ENCODE peak calls at places on chromosome 2, in nine cellular contexts. V is left ventricle myocardium inferior, X is uterus, H is keratinocyte, R is lower lobe of right lung, D is GM23338, L is ovary, F is right lobe of liver, E is upper lobe of left lung. I is an unnamed sample.

GRCh38 chr2:96642564-96643350 is at the start of gene FER1L5:
- DNase-seq in V (no peak), X (peak; percentile 52), H (no peak), R (no peak), D (peak; percentile 96), L (peak; percentile 50), F (no peak), E (no peak), I (no peak)

GRCh38 chr2:140786585-140786984 is 1344.2 kb downstream of the LRP1B start:
- DNase-seq in V (no peak), X (no peak), H (no peak), R (no peak), D (peak; percentile 16), L (no peak), F (no peak), E (no peak), I (no peak)

GRCh38 chr2:86223682-86224560 is 24.7 kb downstream of the MRPL35 start:
- DNase-seq in V (no peak), X (no peak), H (no peak), R (no peak), D (no peak), L (no peak), F (no peak), E (no peak), I (no peak)

GRCh38 chr2:179428659-179429058 is 164.0 kb upstream of the SESTD1 start:
- DNase-seq in V (no peak), X (no peak), H (no peak), R (no peak), D (peak; percentile 48), L (no peak), F (no peak), E (no peak), I (no peak)

GRCh38 chr2:223306371-223306770 is 254.4 kb downstream of the KCNE4 start:
- DNase-seq in V (no peak), X (no peak), H (no peak), R (no peak), D (peak; percentile 79), L (no peak), F (no peak), E (no peak), I (no peak)

GRCh38 chr2:221629478-221629877 is 57.4 kb upstream of the EPHA4 start:
- DNase-seq in V (no peak), X (no peak), H (no peak), R (no peak), D (no peak), L (no peak), F (no peak), E (no peak), I (no peak)

GRCh38 chr2:25548587-25548986 is 124.8 kb downstream of the DTNB start:
- DNase-seq in V (no peak), X (no peak), H (no peak), R (no peak), D (no peak), L (no peak), F (no peak), E (no peak), I (no peak)

GRCh38 chr2:156648522-156648921 is 212.3 kb downstream of the GPD2 start:
- DNase-seq in V (no peak), X (no peak), H (no peak), R (no peak), D (no peak), L (no peak), F (no peak), E (no peak), I (no peak)

GRCh38 chr2:23454501-23455120 is 69.6 kb downstream of the KLHL29 start:
- DNase-seq in V (no peak), X (no peak), H (no peak), R (no peak), D (no peak), L (no peak), F (no peak), E (no peak), I (no peak)

GRCh38 chr2:47992671-47993070 is 86.4 kb upstream of the FBXO11 start:
- DNase-seq in V (no peak), X (no peak), H (no peak), R (no peak), D (no peak), L (no peak), F (no peak), E (no peak), I (no peak)

DNA sequence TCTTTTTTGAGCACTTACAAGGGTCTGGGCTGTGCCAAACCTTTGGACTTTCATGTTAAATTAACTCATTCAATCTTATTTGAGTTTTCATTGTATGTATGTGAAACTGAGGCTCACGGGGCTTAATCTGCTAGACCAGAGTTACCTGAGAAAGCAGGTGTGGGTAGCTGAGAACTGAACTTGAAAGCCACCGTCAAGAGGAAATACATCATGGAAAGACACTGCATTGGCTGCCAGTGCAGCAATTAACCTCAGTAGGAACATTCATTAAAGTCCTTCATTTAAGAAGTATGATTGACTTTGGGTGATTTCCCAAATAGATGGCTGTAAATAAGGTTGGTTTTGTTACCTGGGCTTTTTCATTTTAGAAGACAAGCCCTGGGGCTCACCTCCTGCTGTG is 36.6 kb upstream of the MGAT5 start:
- DNase-seq in V (no peak), X (no peak), H (no peak), R (no peak), D (no peak), L (no peak), F (no peak), E (no peak), I (no peak)
- H3K27ac ChIP-seq in V (peak overlapping the region; percentile 20), X (no peak overlapping the region), H (no peak overlapping the region), R (no peak overlapping the region), D (no peak overlapping the region), L (no peak overlapping the region), F (no peak overlapping the region), E (no peak overlapping the region), I (no peak overlapping the region)

GRCh38 chr2:177817300-177817699 is 255.3 kb downstream of the PDE11A start:
- DNase-seq in V (no peak), X (no peak), H (no peak), R (no peak), D (no peak), L (no peak), F (peak; percentile 29), E (no peak), I (no peak)

GRCh38 chr2:177818412-177818811 is 254.2 kb downstream of the PDE11A start:
- DNase-seq in V (no peak), X (no peak), H (no peak), R (no peak), D (no peak), L (no peak), F (no peak), E (no peak), I (no peak)

GRCh38 chr2:177816740-177817139 is 255.8 kb downstream of the PDE11A start:
- DNase-seq in V (no peak), X (no peak), H (no peak), R (no peak), D (no peak), L (no peak), F (no peak), E (no peak), I (no peak)

GRCh38 chr2:177808984-177809809 is 263.4 kb downstream of the PDE11A start:
- DNase-seq in V (no peak), X (no peak), H (no peak), R (no peak), D (no peak), L (no peak), F (no peak), E (no peak), I (no peak)

DNA sequence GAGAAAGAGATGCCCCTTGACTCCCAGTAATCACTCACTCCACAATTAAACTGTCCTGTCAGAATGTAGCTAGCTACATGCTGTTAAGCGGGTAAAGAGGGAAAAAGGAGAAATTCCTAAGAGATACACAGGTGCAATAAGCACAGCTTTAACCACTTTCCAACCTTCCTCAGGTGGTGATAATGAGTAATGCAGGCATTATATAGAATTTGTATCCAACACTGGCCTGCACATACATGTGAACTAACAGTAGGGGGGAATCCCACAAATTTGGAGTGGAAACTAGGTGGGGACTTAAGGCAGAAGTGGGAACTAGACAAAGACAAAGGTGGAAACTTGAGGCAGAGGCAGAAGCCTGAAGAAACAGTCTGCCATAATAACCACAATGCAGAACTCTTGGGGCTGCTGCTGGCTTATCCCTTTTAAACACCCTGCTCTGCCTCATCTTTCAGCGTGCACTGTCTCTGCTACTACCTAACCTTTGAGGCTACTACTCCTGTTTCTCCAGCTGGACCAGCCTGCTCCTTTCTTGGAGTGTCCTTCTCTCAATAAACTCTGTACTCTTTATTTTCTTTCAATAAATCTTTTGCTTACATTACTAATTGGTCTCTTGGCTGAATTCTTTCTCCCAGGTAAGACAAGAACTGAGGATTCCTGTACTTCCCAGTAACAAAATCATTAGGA is 259.7 kb downstream of the PDE11A start:
- DNase-seq in V (no peak), X (no peak), H (no peak), R (no peak), D (peak; percentile 7), L (no peak), F (no peak), E (no peak), I (no peak)
- TF ChIP-seq CTCF in V (no peak), X (no peak), H (peak; percentile 18), R (no peak), D (no peak), L (no peak), F (no peak), E (no peak), I (no peak)

GRCh38 chr2:187054501-187055319 is 205.7 kb upstream of the ZSWIM2 start:
- DNase-seq in V (no peak), X (no peak), H (no peak), R (no peak), D (peak; percentile 47), L (no peak), F (no peak), E (no peak), I (no peak)
- H3K4me1 ChIP-seq in V (no peaks in the 10 kb centered on the region), X (no peaks in the 10 kb centered on the region), H (no peaks in the 10 kb centered on the region), R (no peaks in the 10 kb centered on the region), D (no peaks in the 10 kb centered on the region), L (peaks cover 2% of the 10 kb centered on the region), F (peaks cover 12% of the 10 kb centered on the region), E (no peaks in the 10 kb centered on the region), I (no peaks in the 10 kb centered on the region)

DNA sequence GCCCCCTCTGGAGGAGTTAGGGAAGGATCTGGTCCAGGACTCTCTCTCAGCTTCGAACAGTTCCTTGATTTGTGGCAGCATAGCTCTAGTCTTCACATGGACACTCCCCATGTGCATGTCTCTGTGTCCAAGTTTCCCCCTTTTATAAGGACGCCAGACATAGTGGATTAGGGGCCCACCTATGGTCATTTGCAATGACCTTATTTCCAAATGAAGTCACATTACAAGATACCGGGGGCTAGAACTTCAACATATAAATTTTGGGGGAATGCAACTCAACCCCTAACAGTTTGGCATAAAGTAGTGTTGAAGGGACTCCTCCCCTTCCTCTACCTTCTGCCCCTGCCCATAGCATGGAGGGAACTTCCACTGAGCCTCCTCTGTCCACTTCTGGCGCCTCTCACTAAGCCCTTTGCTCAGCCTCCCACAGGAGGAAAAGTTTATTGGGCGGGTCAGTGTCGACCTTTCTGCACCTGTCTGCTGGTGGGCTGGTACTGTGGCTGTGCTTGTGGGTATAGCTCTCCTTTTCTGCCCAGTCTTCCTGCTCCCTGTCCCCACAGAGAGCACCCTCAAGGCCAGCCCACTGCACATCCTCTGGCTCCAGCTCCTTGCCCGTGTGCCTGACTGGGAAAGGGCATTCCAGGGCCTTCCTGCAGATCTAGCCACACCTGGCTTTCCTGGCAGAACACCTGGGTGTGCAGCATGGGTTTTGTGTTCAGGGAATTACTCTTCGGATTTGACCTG is 5.5 kb downstream of the FABP1 start:
- DNase-seq in V (no peak), X (no peak), H (no peak), R (no peak), D (no peak), L (no peak), F (peak; percentile 35), E (no peak), I (no peak)
- H3K27ac ChIP-seq in V (no peak overlapping the region), X (no peak overlapping the region), H (no peak overlapping the region), R (no peak overlapping the region), D (no peak overlapping the region), L (no peak overlapping the region), F (no peak overlapping the region), E (no peak overlapping the region), I (no peak overlapping the region)

GRCh38 chr2:160432633-160433032 is 61.0 kb downstream of the RBMS1 start:
- DNase-seq in V (no peak), X (no peak), H (peak; percentile 64), R (no peak), D (peak; percentile 54), L (no peak), F (no peak), E (no peak), I (no peak)
- TF ChIP-seq CTCF in V (peak; percentile 22), X (no peak), H (peak; percentile 7), R (no peak), D (peak; percentile 47), L (no peak), F (no peak), E (no peak), I (no peak)

I was measured in tibial artery.